ENCODE peak calls at places on chromosomes 3 and 15, in seven cellular contexts. M, R, W, U, S, I and L are unnamed samples.

GRCh38 chr15:50315814-50316630 is 39.0 kb downstream of the GABPB1 start:
- DNase-seq in M (no peak), R (peak), W (peak), U (peak), S (no peak), I (no peak), L (no peak)

GRCh38 chr15:74870496-74871213 is 2.5 kb downstream of the SCAMP2 start:
- DNase-seq in M (no peak), R (no peak), W (no peak), U (peak), S (peak), I (no peak), L (no peak)

GRCh38 chr3:26621891-26622633 is 510 bp upstream of the LRRC3B start:
- DNase-seq in M (no peak), R (no peak), W (no peak), U (peak), S (no peak), I (no peak), L (no peak)

GRCh38 chr3:161939919-161940693 is 443.5 kb downstream of the OTOL1 start:
- DNase-seq in M (no peak), R (peak), W (no peak), U (no peak), S (no peak), I (no peak), L (no peak)

GRCh38 chr3:52068730-52069129 is 12.4 kb upstream of the DUSP7 start:
- DNase-seq in M (no peak), R (no peak), W (no peak), U (no peak), S (no peak), I (no peak), L (no peak)

GRCh38 chr3:106380232-106380631 is 511.4 kb upstream of the CBLB start:
- DNase-seq in M (no peak), R (no peak), W (no peak), U (no peak), S (no peak), I (no peak), L (no peak)

GRCh38 chr15:40069178-40070165 is 30.5 kb upstream of the SRP14 start:
- DNase-seq in M (no peak), R (peak), W (peak), U (peak), S (peak), I (peak), L (peak)

GRCh38 chr15:85118173-85118572 is 136.5 kb downstream of the PDE8A start:
- DNase-seq in M (no peak), R (no peak), W (no peak), U (no peak), S (no peak), I (no peak), L (no peak)

GRCh38 chr3:119427669-119428068 is 35.7 kb downstream of the TMEM39A start:
- DNase-seq in M (no peak), R (no peak), W (no peak), U (no peak), S (no peak), I (no peak), L (no peak)

GRCh38 chr15:90883971-90884718 is at the start of gene FES:
- DNase-seq in M (no peak), R (peak), W (no peak), U (peak), S (peak), I (peak), L (peak)

GRCh38 chr3:50246517-50246954 is 10.5 kb downstream of the GNAI2 start:
- DNase-seq in M (peak), R (peak), W (peak), U (peak), S (peak), I (no peak), L (peak)

GRCh38 chr3:138348107-138348949 is at the start of gene MRAS:
- DNase-seq in M (peak), R (peak), W (peak), U (peak), S (peak), I (peak), L (peak)
- TF ChIP-seq CTCF in M (peak), R (no peak), W (peak), U (peak), S (peak), I (peak), L (peak)

GRCh38 chr3:1092061-1092460 is 763 bp upstream of the CNTN6 start:
- DNase-seq in M (no peak), R (no peak), W (no peak), U (no peak), S (no peak), I (no peak), L (no peak)

GRCh38 chr3:1082024-1082633 is 10.7 kb upstream of the CNTN6 start:
- DNase-seq in M (no peak), R (peak), W (peak), U (peak), S (peak), I (peak), L (no peak)

GRCh38 chr3:1091276-1091675 is 1.5 kb upstream of the CNTN6 start:
- DNase-seq in M (no peak), R (no peak), W (no peak), U (no peak), S (no peak), I (no peak), L (no peak)

GRCh38 chr3:1088503-1088902 is 4.3 kb upstream of the CNTN6 start:
- DNase-seq in M (no peak), R (no peak), W (no peak), U (no peak), S (no peak), I (no peak), L (no peak)

GRCh38 chr3:1087066-1087555 is 5.7 kb upstream of the CNTN6 start:
- DNase-seq in M (no peak), R (peak), W (peak), U (peak), S (no peak), I (peak), L (peak)
- TF ChIP-seq CTCF in M (no peak), R (peak), W (peak), U (peak), S (peak), I (no peak), L (no peak)

GRCh38 chr15:33309602-33310276 is 1.0 kb upstream of the RYR3 start:
- DNase-seq in M (no peak), R (no peak), W (peak), U (no peak), S (peak), I (no peak), L (peak)
- TF ChIP-seq CTCF in M (no peak), R (no peak), W (peak), U (peak), S (peak), I (no peak), L (peak)

GRCh38 chr3:67819447-67819846 is 165.0 kb upstream of the SUCLG2 start:
- DNase-seq in M (peak), R (no peak), W (no peak), U (peak), S (peak), I (no peak), L (no peak)
- TF ChIP-seq CTCF in M (peak), R (no peak), W (no peak), U (peak), S (peak), I (no peak), L (no peak)